ENCODE peak calls at places on chromosomes 3 and 15, in ten cellular contexts. T is NB4, Z is tibial nerve, N is IMR-90, H is lower leg skin, F is A549, Y is sigmoid colon, I is thyroid gland, X is H1, E is HCT116. W is an unnamed sample.

GRCh38 chr3:52122491-52122890 is 31.7 kb downstream of the POC1A start:
- DNase-seq in T (peak), Z (no peak), N (no peak), H (no peak), F (no peak), Y (peak), I (no peak), X (no peak), E (no peak), W (no peak)

GRCh38 chr15:29680806-29681485 is 141.3 kb downstream of the TJP1 start:
- DNase-seq in T (no peak), Z (no peak), N (no peak), H (no peak), F (no peak), Y (no peak), I (no peak), X (no peak), E (no peak), W (no peak)

GRCh38 chr3:172980849-172981248 is 160.2 kb downstream of the SPATA16 start:
- DNase-seq in T (no peak), Z (no peak), N (no peak), H (no peak), F (no peak), Y (no peak), I (no peak), X (no peak), E (no peak), W (no peak)

GRCh38 chr3:150110097-150110496 is 139.4 kb upstream of the PFN2 start:
- DNase-seq in T (no peak), Z (no peak), N (no peak), H (no peak), F (no peak), Y (no peak), I (no peak), X (no peak), E (no peak), W (no peak)

GRCh38 chr3:35487396-35487795 is 151.9 kb upstream of the ARPP21 start:
- DNase-seq in T (no peak), Z (no peak), N (no peak), H (no peak), F (no peak), Y (no peak), I (no peak), X (no peak), E (no peak), W (no peak)

GRCh38 chr15:84400820-84401219 is 165.2 kb downstream of the GOLGA6L4 start:
- DNase-seq in T (no peak), Z (no peak), N (no peak), H (no peak), F (no peak), Y (no peak), I (no peak), X (no peak), E (no peak), W (no peak)

GRCh38 chr3:184912166-184912565 is 100.2 kb downstream of the VPS8 start:
- DNase-seq in T (no peak), Z (no peak), N (no peak), H (no peak), F (no peak), Y (no peak), I (no peak), X (no peak), E (no peak), W (no peak)

GRCh38 chr15:79184465-79184892 is 93.9 kb upstream of the RASGRF1 start:
- DNase-seq in T (peak), Z (peak), N (peak), H (peak), F (peak), Y (peak), I (peak), X (no peak), E (peak), W (peak)

GRCh38 chr3:127394984-127395662 is 107.3 kb upstream of the PRR20G start:
- DNase-seq in T (no peak), Z (no peak), N (no peak), H (no peak), F (no peak), Y (no peak), I (no peak), X (no peak), E (no peak), W (no peak)

GRCh38 chr3:52874869-52875588 is 22.3 kb downstream of the STIMATE start:
- DNase-seq in T (no peak), Z (no peak), N (no peak), H (no peak), F (no peak), Y (no peak), I (no peak), X (no peak), E (no peak), W (no peak)

GRCh38 chr15:25378501-25378901 is 60.3 kb downstream of the UBE3A start:
- DNase-seq in T (no peak), Z (no peak), N (peak), H (no peak), F (no peak), Y (no peak), I (no peak), X (no peak), E (no peak), W (peak)

GRCh38 chr3:104628185-104628789 is 738.4 kb upstream of the ALCAM start:
- DNase-seq in T (peak), Z (no peak), N (peak), H (no peak), F (peak), Y (no peak), I (no peak), X (no peak), E (peak), W (no peak)

GRCh38 chr3:131231710-131232348 is 149.7 kb upstream of the NUDT16 start:
- DNase-seq in T (no peak), Z (no peak), N (no peak), H (no peak), F (no peak), Y (no peak), I (no peak), X (no peak), E (no peak), W (peak)

GRCh38 chr3:168040624-168041208 is 55.0 kb downstream of the GOLIM4 start:
- DNase-seq in T (peak), Z (no peak), N (peak), H (no peak), F (peak), Y (no peak), I (no peak), X (no peak), E (peak), W (peak)

GRCh38 chr3:77475545-77475944 is 435.6 kb downstream of the ROBO2 start:
- DNase-seq in T (no peak), Z (no peak), N (no peak), H (no peak), F (no peak), Y (no peak), I (no peak), X (no peak), E (no peak), W (no peak)

GRCh38 chr3:172323894-172324590 is 124.2 kb downstream of the GHSR start:
- DNase-seq in T (no peak), Z (no peak), N (peak), H (no peak), F (no peak), Y (no peak), I (no peak), X (no peak), E (no peak), W (no peak)

GRCh38 chr3:16767006-16767405 is 117.7 kb upstream of the PLCL2 start:
- DNase-seq in T (no peak), Z (no peak), N (no peak), H (no peak), F (no peak), Y (no peak), I (no peak), X (no peak), E (no peak), W (no peak)

GRCh38 chr3:197298858-197299854 is 744 bp upstream of the DLG1 start:
- DNase-seq in T (peak), Z (no peak), N (no peak), H (no peak), F (peak), Y (peak), I (peak), X (no peak), E (peak), W (peak)

GRCh38 chr3:69691860-69692259 is 47.4 kb upstream of the MITF start:
- DNase-seq in T (no peak), Z (no peak), N (no peak), H (no peak), F (no peak), Y (no peak), I (no peak), X (no peak), E (no peak), W (no peak)

GRCh38 chr3:138921316-138922292 is 25.3 kb downstream of the FOXL2 start:
- DNase-seq in T (no peak), Z (no peak), N (peak), H (no peak), F (no peak), Y (no peak), I (peak), X (no peak), E (no peak), W (no peak)

GRCh38 chr3:97958396-97958795 is 13.8 kb downstream of the RIOX2 start:
- DNase-seq in T (no peak), Z (no peak), N (peak), H (no peak), F (no peak), Y (no peak), I (peak), X (no peak), E (no peak), W (no peak)

GRCh38 chr3:127084401-127084990 is 101.6 kb downstream of the PLXNA1 start:
- DNase-seq in T (no peak), Z (no peak), N (no peak), H (no peak), F (no peak), Y (no peak), I (no peak), X (no peak), E (no peak), W (no peak)

GRCh38 chr3:16181361-16181760 is 6.9 kb downstream of the GALNT15 start:
- DNase-seq in T (peak), Z (peak), N (peak), H (peak), F (no peak), Y (peak), I (peak), X (no peak), E (no peak), W (no peak)

GRCh38 chr3:40464339-40465110 is 7.4 kb downstream of the RPL14 start:
- DNase-seq in T (peak), Z (no peak), N (no peak), H (no peak), F (no peak), Y (no peak), I (no peak), X (no peak), E (no peak), W (no peak)

GRCh38 chr3:139509631-139510030 is 29.9 kb downstream of the RBP1 start:
- DNase-seq in T (no peak), Z (no peak), N (no peak), H (no peak), F (no peak), Y (no peak), I (no peak), X (no peak), E (no peak), W (no peak)

GRCh38 chr3:48492461-48493202 is 11.3 kb downstream of the SHISA5 start:
- DNase-seq in T (peak), Z (no peak), N (no peak), H (no peak), F (no peak), Y (no peak), I (no peak), X (no peak), E (no peak), W (no peak)

GRCh38 chr3:131386429-131386926 is 4.9 kb downstream of the NUDT16 start:
- DNase-seq in T (peak), Z (peak), N (no peak), H (peak), F (no peak), Y (peak), I (peak), X (no peak), E (no peak), W (peak)

GRCh38 chr3:170816341-170816740 is 53.7 kb downstream of the RPL22L1 start:
- DNase-seq in T (no peak), Z (no peak), N (no peak), H (no peak), F (no peak), Y (no peak), I (no peak), X (no peak), E (no peak), W (no peak)

GRCh38 chr3:195754906-195755305 is 34.1 kb downstream of the MUC20 start:
- DNase-seq in T (no peak), Z (no peak), N (no peak), H (no peak), F (no peak), Y (no peak), I (no peak), X (no peak), E (no peak), W (no peak)

GRCh38 chr3:12342151-12342550 is 53.3 kb downstream of the PPARG start:
- DNase-seq in T (no peak), Z (no peak), N (no peak), H (no peak), F (no peak), Y (no peak), I (no peak), X (no peak), E (no peak), W (no peak)

GRCh38 chr15:99677540-99678134 is 55.6 kb downstream of the LYSMD4 start:
- DNase-seq in T (no peak), Z (no peak), N (no peak), H (no peak), F (no peak), Y (no peak), I (no peak), X (no peak), E (no peak), W (no peak)

GRCh38 chr3:180420804-180421203 is 181.2 kb upstream of the TTC14 start:
- DNase-seq in T (no peak), Z (no peak), N (peak), H (no peak), F (no peak), Y (no peak), I (no peak), X (no peak), E (no peak), W (no peak)

GRCh38 chr15:39691229-39691628 is 91.4 kb downstream of the FSIP1 start:
- DNase-seq in T (no peak), Z (no peak), N (no peak), H (no peak), F (no peak), Y (no peak), I (no peak), X (no peak), E (no peak), W (no peak)

GRCh38 chr3:30162579-30162978 is 443.8 kb upstream of the TGFBR2 start:
- DNase-seq in T (no peak), Z (no peak), N (peak), H (no peak), F (no peak), Y (no peak), I (no peak), X (no peak), E (no peak), W (no peak)

GRCh38 chr3:153315781-153316180 is 153.8 kb downstream of the RAP2B start:
- DNase-seq in T (no peak), Z (no peak), N (peak), H (no peak), F (no peak), Y (no peak), I (no peak), X (no peak), E (no peak), W (no peak)

GRCh38 chr15:100132309-100132708 is 209.5 kb downstream of the ADAMTS17 start:
- DNase-seq in T (no peak), Z (no peak), N (no peak), H (no peak), F (no peak), Y (no peak), I (no peak), X (no peak), E (no peak), W (no peak)

GRCh38 chr15:73373221-73373620 is 4.5 kb upstream of the HCN4 start:
- DNase-seq in T (no peak), Z (no peak), N (no peak), H (no peak), F (no peak), Y (no peak), I (no peak), X (no peak), E (no peak), W (no peak)

DNA sequence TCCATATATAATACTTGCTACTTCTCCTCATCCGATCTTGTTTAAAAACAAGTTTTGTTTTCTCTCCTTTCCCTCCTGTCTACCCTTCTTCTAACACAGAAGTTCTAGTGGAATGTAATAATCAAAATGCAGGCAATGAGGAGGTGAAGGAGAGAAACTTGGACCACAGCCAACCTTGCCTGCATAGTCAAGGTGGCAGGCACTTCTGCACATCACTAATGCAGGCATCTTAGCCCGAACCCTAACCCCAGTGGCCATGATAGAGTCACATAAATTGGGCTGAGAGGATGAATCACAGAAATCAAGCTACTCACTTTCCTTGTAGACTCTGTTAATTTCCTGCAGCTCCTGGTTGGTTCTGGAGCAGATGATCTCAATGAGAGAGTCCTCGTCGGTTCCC is 41.0 kb downstream of the ANXA2 start:
- DNase-seq in T (no peak), Z (no peak), N (no peak), H (no peak), F (no peak), Y (no peak), I (no peak), X (no peak), E (no peak), W (no peak)
- TF ChIP-seq POLR2A in T (no peak), Z (no peak), N (no peak), H (no peak), F (no peak), Y (no peak), I (no peak), X (no peak), E (no peak), W (no peak)

GRCh38 chr15:68820205-68820588 is 498 bp downstream of the ANP32A start:
- DNase-seq in T (peak), Z (no peak), N (no peak), H (no peak), F (peak), Y (peak), I (peak), X (no peak), E (no peak), W (peak)

GRCh38 chr15:68819451-68820204 is 1.1 kb downstream of the ANP32A start:
- DNase-seq in T (peak), Z (no peak), N (peak), H (peak), F (peak), Y (peak), I (peak), X (no peak), E (no peak), W (peak)

GRCh38 chr15:68817304-68818087 is 3.2 kb downstream of the ANP32A start:
- DNase-seq in T (peak), Z (peak), N (peak), H (peak), F (peak), Y (peak), I (peak), X (no peak), E (no peak), W (peak)

GRCh38 chr15:68818088-68818670 is 2.5 kb downstream of the ANP32A start:
- DNase-seq in T (peak), Z (peak), N (peak), H (peak), F (peak), Y (peak), I (peak), X (no peak), E (no peak), W (peak)

GRCh38 chr15:68818671-68819450 is 1.8 kb downstream of the ANP32A start:
- DNase-seq in T (peak), Z (no peak), N (no peak), H (peak), F (peak), Y (peak), I (peak), X (no peak), E (no peak), W (peak)
- TF ChIP-seq POLR2A in T (peak), Z (no peak), N (no peak), H (no peak), F (peak), Y (no peak), I (no peak), X (no peak), E (no peak), W (no peak)

GRCh38 chr15:40928975-40929729 is at the start of gene DLL4:
- DNase-seq in T (peak), Z (no peak), N (peak), H (no peak), F (peak), Y (no peak), I (peak), X (no peak), E (peak), W (peak)
- TF ChIP-seq POLR2A in T (peak), Z (no peak), N (peak), H (no peak), F (peak), Y (peak), I (no peak), X (peak), E (peak), W (no peak)

DNA sequence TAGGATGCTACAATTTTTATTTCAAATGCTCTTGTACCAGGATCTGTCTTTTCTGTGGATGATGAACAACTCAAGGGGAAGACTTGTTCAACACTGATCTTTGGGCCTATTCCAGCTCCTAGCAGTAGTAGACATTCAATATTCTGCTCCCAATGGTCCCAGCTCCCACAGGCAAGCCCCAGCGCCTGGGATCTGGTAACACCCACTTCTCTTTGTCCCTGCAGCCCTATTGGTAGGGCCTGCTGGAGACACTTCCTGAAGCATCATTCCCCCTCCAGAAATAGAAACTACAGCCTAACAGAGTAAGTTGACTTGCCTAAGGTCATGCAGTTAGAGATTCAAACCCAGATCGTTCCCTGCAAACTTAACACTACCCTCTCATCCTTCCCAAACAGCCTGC is 76.7 kb downstream of the MRPL46 start:
- DNase-seq in T (no peak), Z (no peak), N (no peak), H (no peak), F (no peak), Y (no peak), I (no peak), X (no peak), E (no peak), W (no peak)
- TF ChIP-seq POLR2A in T (no peak), Z (no peak), N (no peak), H (no peak), F (no peak), Y (no peak), I (no peak), X (no peak), E (no peak), W (no peak)

DNA sequence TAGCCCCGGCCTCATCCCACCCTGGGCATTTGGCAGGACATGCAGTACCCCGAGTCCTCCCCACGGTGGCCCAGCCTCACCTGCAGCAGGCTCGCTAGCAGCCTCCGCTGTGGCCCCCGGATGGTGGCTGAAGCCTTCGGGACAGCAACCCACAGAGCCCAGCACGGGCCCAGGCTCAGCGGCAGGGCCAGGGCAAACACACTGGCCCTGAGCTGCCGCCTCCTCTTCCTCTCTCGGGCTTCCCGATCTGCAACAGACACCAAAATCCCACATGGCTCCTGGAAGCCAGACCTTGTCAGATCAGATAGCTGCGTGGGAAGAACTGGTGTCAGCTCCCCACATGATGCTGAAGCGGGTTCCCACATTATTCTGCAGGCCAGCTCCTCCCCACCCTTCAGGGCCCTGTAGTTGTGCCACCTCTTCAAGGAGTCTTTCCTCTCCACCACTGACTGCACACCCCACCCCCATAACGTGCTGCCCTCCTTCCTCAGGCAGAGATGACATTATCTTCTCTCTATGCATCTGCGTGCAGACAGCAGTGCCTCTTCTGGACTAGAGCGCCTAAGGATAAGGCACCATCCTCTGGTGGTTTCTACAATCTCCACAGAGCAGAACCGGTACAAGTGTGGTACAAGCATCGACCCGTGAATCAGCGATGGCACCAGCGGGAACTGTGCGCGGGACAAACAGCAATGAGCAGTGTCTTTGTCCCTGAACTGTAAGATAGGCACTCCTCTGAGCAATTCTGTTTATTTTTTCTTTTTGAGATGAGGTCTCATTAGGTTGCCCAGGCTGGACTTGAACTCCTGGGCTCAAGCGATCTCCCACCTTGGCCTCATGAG is 9.5 kb downstream of the TMEM44 start:
- DNase-seq in T (no peak), Z (no peak), N (no peak), H (no peak), F (no peak), Y (no peak), I (no peak), X (no peak), E (no peak), W (no peak)
- TF ChIP-seq POLR2A in T (no peak), Z (no peak), N (no peak), H (no peak), F (no peak), Y (no peak), I (no peak), X (no peak), E (no peak), W (no peak)

W was measured in erythroblast.